ENCODE peak calls at places on chromosomes 1 and 21, in seven cellular contexts. C, E, T, U, S, V and F are unnamed samples.
A peak's percentile ranks its signal among the peaks of the same experiment; 100 is the strongest.

GRCh38 chr1:210754931-210755670 is 378.8 kb downstream of the KCNH1 start:
- DNase-seq in C (no peak), E (peak; percentile 28), T (no peak), U (no peak), S (no peak), V (peak; percentile 56), F (no peak)

GRCh38 chr1:204366759-204367158 is 7.0 kb upstream of the PLEKHA6 start:
- DNase-seq in C (no peak), E (peak; percentile 85), T (no peak), U (no peak), S (no peak), V (no peak), F (no peak)

GRCh38 chr1:24190970-24191570 is 4.0 kb upstream of the IFNLR1 start:
- DNase-seq in C (no peak), E (no peak), T (no peak), U (no peak), S (no peak), V (no peak), F (no peak)

GRCh38 chr1:66925944-66926343 is 1.2 kb downstream of the MIER1 start:
- DNase-seq in C (no peak), E (peak; percentile 35), T (no peak), U (no peak), S (no peak), V (no peak), F (no peak)

GRCh38 chr1:191520345-191520744 is 637.9 kb upstream of the RGS18 start:
- DNase-seq in C (no peak), E (no peak), T (no peak), U (no peak), S (no peak), V (no peak), F (no peak)

GRCh38 chr1:17460265-17460664 is 20.8 kb upstream of the RCC2 start:
- DNase-seq in C (no peak), E (no peak), T (no peak), U (no peak), S (no peak), V (no peak), F (no peak)

GRCh38 chr1:167747988-167748387 is 26.2 kb downstream of the MPZL1 start:
- DNase-seq in C (no peak), E (no peak), T (no peak), U (no peak), S (no peak), V (no peak), F (no peak)

GRCh38 chr1:190277116-190277515 is 200.5 kb downstream of the BRINP3 start:
- DNase-seq in C (no peak), E (peak; percentile 2), T (no peak), U (no peak), S (no peak), V (no peak), F (no peak)

GRCh38 chr1:160251006-160251405 is 11.3 kb downstream of the DCAF8 start:
- DNase-seq in C (no peak), E (no peak), T (no peak), U (no peak), S (no peak), V (no peak), F (no peak)

GRCh38 chr21:33817663-33818433 is 97.8 kb downstream of the ATP5PO start:
- DNase-seq in C (no peak), E (no peak), T (no peak), U (no peak), S (no peak), V (no peak), F (no peak)

GRCh38 chr1:117501275-117501674 is 104.6 kb upstream of the TENT5C start:
- DNase-seq in C (no peak), E (no peak), T (no peak), U (no peak), S (peak; percentile 76), V (no peak), F (no peak)

GRCh38 chr1:178607718-178608408 is 95.0 kb downstream of the TEX35 start:
- DNase-seq in C (no peak), E (no peak), T (no peak), U (no peak), S (no peak), V (no peak), F (no peak)

GRCh38 chr1:60596791-60597748 is 485.3 kb upstream of the NFIA start:
- DNase-seq in C (no peak), E (no peak), T (no peak), U (no peak), S (peak; percentile 40), V (no peak), F (no peak)

GRCh38 chr1:24744911-24745710 is at the start of gene CLIC4:
- DNase-seq in C (peak; percentile 99), E (peak; percentile 98), T (peak; percentile 100), U (peak; percentile 99), S (peak; percentile 99), V (peak; percentile 100), F (peak; percentile 100)